ENCODE peak calls at places on chromosomes 2 and 18, in seven cellular contexts. U is GM12878, L is K562, Z is HepG2, N is H1, A is HCT116, C is SK-N-SH. P is an unnamed sample.

GRCh38 chr2:38106420-38107182 is 30.6 kb upstream of the CYP1B1 start:
- DNase-seq in C (no peak), Z (no peak), A (no peak), U (no peak), N (no peak), L (no peak), P (no peak)

GRCh38 chr2:66437601-66438497 is 2.9 kb downstream of the MEIS1 start:
- DNase-seq in L (no peak), N (no peak), U (no peak), Z (no peak), A (no peak), C (peak), P (no peak)

GRCh38 chr2:95260028-95261023 is 13.9 kb upstream of the PROM2 start:
- DNase-seq in Z (no peak), A (no peak), C (peak), N (no peak), U (no peak), L (no peak), P (no peak)

GRCh38 chr2:190023860-190024259 is 38.7 kb downstream of the MSTN start:
- DNase-seq in L (peak), A (peak), Z (peak), U (no peak), C (peak), N (peak), P (peak)

GRCh38 chr18:10299686-10300085 is 154.7 kb upstream of the APCDD1 start:
- DNase-seq in L (no peak), N (no peak), A (no peak), Z (no peak), C (no peak), U (no peak), P (no peak)

GRCh38 chr2:85188852-85189251 is 55.7 kb downstream of the TCF7L1 start:
- DNase-seq in C (no peak), Z (no peak), A (no peak), U (no peak), N (no peak), L (no peak), P (peak)

GRCh38 chr2:67260348-67261277 is 136.5 kb upstream of the ETAA1 start:
- DNase-seq in U (no peak), N (no peak), Z (no peak), C (no peak), L (no peak), A (no peak), P (no peak)

GRCh38 chr2:80329491-80329890 is 24.9 kb upstream of the LRRTM1 start:
- DNase-seq in Z (no peak), U (no peak), A (no peak), L (no peak), C (no peak), N (no peak), P (no peak)

GRCh38 chr18:48314694-48315093 is 94.5 kb downstream of the ZBTB7C start:
- DNase-seq in A (no peak), N (no peak), U (no peak), C (no peak), L (no peak), Z (no peak), P (no peak)

GRCh38 chr2:141523199-141523598 is 607.6 kb downstream of the LRP1B start:
- DNase-seq in A (no peak), Z (no peak), C (no peak), N (no peak), L (no peak), U (no peak), P (no peak)

GRCh38 chr2:141529674-141530073 is 601.1 kb downstream of the LRP1B start:
- DNase-seq in A (no peak), N (no peak), C (no peak), Z (no peak), U (no peak), L (no peak), P (no peak)

GRCh38 chr2:141524777-141525176 is 606.0 kb downstream of the LRP1B start:
- DNase-seq in U (no peak), C (no peak), N (no peak), L (no peak), A (no peak), Z (no peak), P (no peak)

GRCh38 chr2:141526760-141527159 is 604.1 kb downstream of the LRP1B start:
- DNase-seq in L (no peak), C (no peak), A (no peak), Z (no peak), U (no peak), N (no peak), P (no peak)

DNA sequence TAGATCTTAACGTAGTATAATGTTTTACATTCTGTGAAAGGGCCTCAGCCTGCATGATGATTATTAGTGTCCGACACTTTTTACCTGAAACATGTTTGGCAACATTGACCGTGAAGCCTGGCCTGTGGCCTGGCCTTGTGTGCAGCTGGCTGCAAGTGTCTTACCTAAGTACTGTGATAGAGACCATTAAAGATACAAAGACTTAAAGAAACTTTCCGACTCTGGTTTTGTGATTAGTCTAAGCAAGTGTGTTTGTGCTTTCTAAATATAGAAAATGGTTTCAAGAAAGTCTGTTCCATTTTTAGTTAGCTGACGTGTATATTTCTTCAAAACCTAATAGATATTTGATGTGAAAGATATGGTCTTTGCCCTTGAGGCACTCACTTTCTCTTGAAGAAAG is 601.8 kb downstream of the LRP1B start:
- DNase-seq in L (no peak), U (no peak), Z (no peak), N (no peak), A (no peak), C (no peak), P (no peak)
- TF ChIP-seq JUND in L (no peak), U (no peak), Z (no peak), N (no peak), A (no peak), C (no peak), P (no peak)

GRCh38 chr2:20635698-20636584 is 15.0 kb downstream of the HS1BP3 start:
- DNase-seq in L (peak), A (peak), Z (peak), N (peak), U (no peak), C (peak), P (peak)
- TF ChIP-seq JUND in L (no peak), A (no peak), Z (peak), N (no peak), U (no peak), C (no peak), P (no peak)

GRCh38 chr18:32351014-32351413 is 119.7 kb downstream of the GAREM1 start:
- DNase-seq in C (no peak), N (no peak), A (no peak), U (no peak), Z (no peak), L (no peak), P (no peak)
- TF ChIP-seq JUND in C (peak), N (no peak), A (no peak), U (no peak), Z (no peak), L (no peak), P (no peak)

GRCh38 chr2:236766850-236767249 is 197.2 kb downstream of the ACKR3 start:
- DNase-seq in L (no peak), C (no peak), N (no peak), Z (no peak), U (no peak), A (no peak), P (no peak)

GRCh38 chr2:236769981-236770671 is 200.5 kb downstream of the ACKR3 start:
- DNase-seq in A (no peak), Z (no peak), N (peak), U (no peak), C (no peak), L (no peak), P (no peak)

GRCh38 chr2:236767951-236768350 is 198.3 kb downstream of the ACKR3 start:
- DNase-seq in Z (no peak), U (no peak), N (no peak), C (no peak), L (no peak), A (no peak), P (no peak)

GRCh38 chr2:236765475-236765874 is 195.8 kb downstream of the ACKR3 start:
- DNase-seq in Z (no peak), U (no peak), L (no peak), N (no peak), C (no peak), A (no peak), P (no peak)

GRCh38 chr2:236768393-236769140 is 198.9 kb downstream of the ACKR3 start:
- DNase-seq in Z (no peak), N (no peak), C (no peak), A (no peak), L (no peak), U (no peak), P (no peak)
- TF ChIP-seq JUND in Z (no peak), N (no peak), C (no peak), A (no peak), L (no peak), U (no peak), P (no peak)

GRCh38 chr18:76445741-76446232 is 49.3 kb downstream of the ZNF516 start:
- DNase-seq in C (peak), N (no peak), L (no peak), U (no peak), Z (no peak), A (no peak), P (no peak)
- TF ChIP-seq JUND in C (no peak), N (no peak), L (no peak), U (no peak), Z (no peak), A (no peak), P (no peak)

GRCh38 chr18:28723506-28723905 is 546.6 kb upstream of the CDH2 start:
- DNase-seq in L (no peak), U (no peak), A (no peak), N (no peak), C (no peak), Z (no peak), P (no peak)

GRCh38 chr18:28728891-28729290 is 552.0 kb upstream of the CDH2 start:
- DNase-seq in N (no peak), Z (no peak), A (no peak), U (no peak), L (no peak), C (no peak), P (no peak)

GRCh38 chr18:28729321-28729720 is 552.4 kb upstream of the CDH2 start:
- DNase-seq in L (no peak), U (no peak), Z (no peak), A (no peak), C (no peak), N (no peak), P (no peak)

GRCh38 chr18:28725876-28726275 is 548.9 kb upstream of the CDH2 start:
- DNase-seq in L (no peak), U (no peak), C (peak), N (no peak), Z (no peak), A (no peak), P (no peak)
- TF ChIP-seq JUND in L (no peak), U (no peak), C (no peak), N (no peak), Z (no peak), A (no peak), P (no peak)

DNA sequence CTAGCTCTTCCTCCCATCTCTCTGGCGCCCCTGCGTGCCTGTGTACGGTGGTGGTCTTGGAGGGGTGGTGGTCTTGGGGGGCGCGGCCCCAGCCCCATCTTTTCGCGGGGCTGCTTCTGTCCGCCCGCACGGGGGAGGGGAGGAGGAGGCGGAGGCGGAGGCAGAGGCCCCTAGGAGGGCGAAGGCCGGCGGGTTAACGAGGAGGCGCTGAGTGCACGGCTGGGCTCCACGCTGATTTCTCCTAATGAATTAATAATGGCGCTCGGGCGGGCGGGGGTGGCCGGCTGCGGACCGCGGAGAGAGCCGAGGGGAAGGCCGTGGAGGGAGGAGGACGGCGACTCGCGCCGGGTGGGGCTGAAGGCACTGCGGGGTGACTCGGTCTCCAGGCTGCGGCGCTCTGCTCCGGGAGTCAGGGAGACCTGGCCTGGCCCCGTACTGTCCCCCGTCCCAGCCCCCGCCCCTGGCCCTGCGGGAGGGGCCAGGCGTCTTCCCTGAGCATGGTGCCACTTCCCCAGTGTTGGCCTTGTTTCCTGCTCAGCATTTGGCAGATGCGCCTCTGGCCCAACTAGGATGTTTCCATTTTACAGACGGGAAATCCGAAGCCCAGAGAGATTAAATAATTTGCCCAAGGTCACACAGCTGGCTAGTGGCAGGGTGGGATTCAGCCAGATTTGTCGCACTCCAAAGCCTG is 6.0 kb downstream of the GAREM2 start:
- DNase-seq in Z (no peak), U (no peak), C (peak), A (no peak), N (no peak), L (peak), P (no peak)
- TF ChIP-seq JUND in Z (no peak), U (no peak), C (no peak), A (no peak), N (no peak), L (no peak), P (no peak)

DNA sequence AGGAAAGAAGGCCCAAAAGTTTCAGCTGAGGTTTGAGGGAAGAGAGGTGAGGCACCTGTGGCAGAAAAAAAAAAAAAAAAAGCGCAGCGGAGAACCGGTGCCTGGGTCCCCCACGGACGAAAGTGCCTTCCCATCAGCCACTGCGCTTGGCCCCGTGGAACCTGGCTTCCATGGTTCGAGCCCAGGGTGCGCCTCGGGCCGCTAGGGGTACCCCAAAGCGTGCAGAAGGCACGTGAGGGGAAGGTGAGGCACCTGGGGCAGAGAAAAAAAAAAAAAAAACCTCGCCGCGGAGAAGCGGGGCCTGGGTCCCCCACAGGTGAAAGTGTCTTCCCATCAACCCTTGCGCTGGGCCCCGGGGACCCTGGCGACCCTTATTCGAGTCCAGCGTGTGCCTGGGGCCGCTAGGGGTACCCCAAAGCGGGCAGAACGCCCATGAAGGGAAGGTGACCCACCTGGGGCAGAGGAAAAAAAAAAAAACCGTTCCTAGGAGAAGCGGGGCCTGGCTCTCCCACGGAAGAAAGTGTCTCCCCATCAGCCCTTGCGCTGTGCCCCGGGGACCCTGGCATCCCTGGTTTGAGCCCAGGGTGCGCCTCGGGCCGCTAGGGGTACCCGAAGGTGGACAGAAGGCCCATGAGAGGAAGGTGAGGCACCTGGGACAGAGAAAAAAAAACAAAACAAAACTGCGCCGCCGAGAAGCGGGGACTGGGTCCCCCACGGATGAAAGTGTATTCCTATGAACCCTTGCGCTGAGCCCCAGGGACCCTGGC is 228.6 kb downstream of the CCDC74A start:
- DNase-seq in U (no peak), N (no peak), L (no peak), C (no peak), Z (no peak), A (no peak), P (no peak)
- TF ChIP-seq JUND in U (no peak), N (no peak), L (no peak), C (no peak), Z (no peak), A (no peak), P (no peak)

DNA sequence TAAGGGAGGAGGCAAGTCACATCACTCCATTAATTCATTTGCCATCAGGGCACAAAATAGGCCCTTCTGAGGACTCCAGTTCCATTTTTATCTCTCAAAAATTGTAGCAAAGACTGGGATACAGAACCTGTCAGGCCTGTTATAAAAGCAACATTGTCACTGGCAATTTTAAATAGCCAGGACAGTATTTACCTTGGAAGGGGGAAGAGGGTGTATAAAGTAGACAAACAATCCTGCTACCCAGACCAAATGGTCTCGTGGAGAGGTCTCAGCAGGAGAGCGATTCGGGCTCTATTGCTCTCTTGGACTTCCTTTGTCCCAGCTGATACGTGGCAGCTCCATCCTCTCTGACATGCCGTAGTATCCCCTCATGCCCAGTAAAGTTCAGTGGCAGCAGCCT is 740.3 kb upstream of the HS6ST1 start:
- DNase-seq in A (no peak), Z (no peak), C (no peak), U (no peak), N (no peak), L (no peak), P (peak)
- TF ChIP-seq JUND in A (no peak), Z (no peak), C (no peak), U (no peak), N (no peak), L (no peak), P (peak)

DNA sequence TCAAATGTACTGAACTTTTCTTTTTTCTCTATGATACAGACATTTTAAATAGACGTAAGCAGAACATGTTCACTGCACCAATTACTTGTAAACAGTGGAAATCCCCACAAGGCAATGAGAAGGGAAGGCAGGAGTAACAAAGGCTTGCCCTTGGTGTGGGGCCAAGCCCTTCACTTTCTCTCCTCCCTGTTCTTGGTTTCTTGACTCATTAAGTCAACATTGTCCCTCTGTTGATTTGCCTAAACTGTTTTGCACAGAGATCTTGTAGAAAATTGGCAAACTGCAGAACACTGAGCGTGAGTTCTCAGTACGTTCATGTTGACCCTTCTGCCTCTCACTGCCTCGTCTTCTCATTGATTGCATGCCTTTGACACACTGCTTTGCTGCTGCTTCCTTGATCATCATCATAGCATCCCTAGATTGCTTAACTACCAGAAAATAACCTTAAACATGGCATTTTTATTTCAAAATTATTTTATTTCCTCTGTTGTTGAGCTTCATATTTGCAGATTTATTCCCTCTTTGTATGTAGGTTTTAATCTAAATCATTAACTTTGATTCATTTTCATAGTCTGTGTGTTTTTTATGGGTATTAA is 257.7 kb downstream of the PTGR3 start:
- DNase-seq in C (no peak), U (peak), Z (peak), L (no peak), N (no peak), A (no peak), P (peak)
- TF ChIP-seq JUND in C (no peak), U (no peak), Z (no peak), L (no peak), N (no peak), A (no peak), P (no peak)